ENCODE peak calls at places on chromosome 17, in eight cellular contexts. One of them, this sample, is unnamed.

GRCh38 chr17:66491213-66491612 is 188.8 kb downstream of the PRKCA start:
- DNase-seq in cardiac fibroblast: no peak
- DNase-seq in epithelial cell of esophagus: no peak
- DNase-seq in right atrium auricular region: no peak
- DNase-seq in Caco-2: no peak
- DNase-seq in retinal pigment epithelial cell: no peak
- DNase-seq in esophagus squamous epithelium: no peak
- DNase-seq in HL-60: no peak
- DNase-seq in this sample: no peak

GRCh38 chr17:28471127-28471453 is 2.4 kb upstream of the SLC13A2 start:
- DNase-seq in cardiac fibroblast: no peak
- DNase-seq in epithelial cell of esophagus: peak
- DNase-seq in right atrium auricular region: no peak
- DNase-seq in Caco-2: no peak
- DNase-seq in retinal pigment epithelial cell: no peak
- DNase-seq in esophagus squamous epithelium: no peak
- DNase-seq in HL-60: no peak
- DNase-seq in this sample: no peak

GRCh38 chr17:78130439-78131101 is at the start of gene TMC8:
- DNase-seq in cardiac fibroblast: no peak
- DNase-seq in epithelial cell of esophagus: no peak
- DNase-seq in right atrium auricular region: no peak
- DNase-seq in Caco-2: no peak
- DNase-seq in retinal pigment epithelial cell: no peak
- DNase-seq in esophagus squamous epithelium: no peak
- DNase-seq in HL-60: peak
- DNase-seq in this sample: no peak

GRCh38 chr17:46841561-46842379 is 9.6 kb upstream of the WNT9B start:
- DNase-seq in cardiac fibroblast: no peak
- DNase-seq in epithelial cell of esophagus: no peak
- DNase-seq in right atrium auricular region: no peak
- DNase-seq in Caco-2: no peak
- DNase-seq in retinal pigment epithelial cell: no peak
- DNase-seq in esophagus squamous epithelium: no peak
- DNase-seq in HL-60: no peak
- DNase-seq in this sample: no peak

GRCh38 chr17:31371511-31372097 is 19.9 kb upstream of the RAB11FIP4 start:
- DNase-seq in cardiac fibroblast: peak
- DNase-seq in epithelial cell of esophagus: no peak
- DNase-seq in right atrium auricular region: no peak
- DNase-seq in Caco-2: no peak
- DNase-seq in retinal pigment epithelial cell: peak
- DNase-seq in esophagus squamous epithelium: no peak
- DNase-seq in HL-60: no peak
- DNase-seq in this sample: no peak

GRCh38 chr17:82765357-82765756 is 13.5 kb downstream of the TBCD start:
- DNase-seq in cardiac fibroblast: no peak
- DNase-seq in epithelial cell of esophagus: no peak
- DNase-seq in right atrium auricular region: no peak
- DNase-seq in Caco-2: no peak
- DNase-seq in retinal pigment epithelial cell: no peak
- DNase-seq in esophagus squamous epithelium: no peak
- DNase-seq in HL-60: no peak
- DNase-seq in this sample: no peak

GRCh38 chr17:57955183-57955952 is at the start of gene CUEDC1:
- DNase-seq in cardiac fibroblast: peak
- DNase-seq in epithelial cell of esophagus: peak
- DNase-seq in right atrium auricular region: no peak
- DNase-seq in Caco-2: peak
- DNase-seq in retinal pigment epithelial cell: no peak
- DNase-seq in esophagus squamous epithelium: no peak
- DNase-seq in HL-60: peak
- DNase-seq in this sample: peak

GRCh38 chr17:57597101-57597500 is 148.0 kb downstream of the CCDC182 start:
- DNase-seq in cardiac fibroblast: no peak
- DNase-seq in epithelial cell of esophagus: no peak
- DNase-seq in right atrium auricular region: no peak
- DNase-seq in Caco-2: no peak
- DNase-seq in retinal pigment epithelial cell: no peak
- DNase-seq in esophagus squamous epithelium: no peak
- DNase-seq in HL-60: no peak
- DNase-seq in this sample: no peak

GRCh38 chr17:17140590-17140980 is 65.5 kb downstream of the PLD6 start:
- DNase-seq in cardiac fibroblast: peak
- DNase-seq in epithelial cell of esophagus: peak
- DNase-seq in right atrium auricular region: no peak
- DNase-seq in Caco-2: no peak
- DNase-seq in retinal pigment epithelial cell: peak
- DNase-seq in esophagus squamous epithelium: no peak
- DNase-seq in HL-60: no peak
- DNase-seq in this sample: no peak

GRCh38 chr17:4327638-4328037 is 38.8 kb downstream of the UBE2G1 start:
- DNase-seq in cardiac fibroblast: peak
- DNase-seq in epithelial cell of esophagus: peak
- DNase-seq in right atrium auricular region: no peak
- DNase-seq in Caco-2: no peak
- DNase-seq in retinal pigment epithelial cell: no peak
- DNase-seq in esophagus squamous epithelium: no peak
- DNase-seq in HL-60: no peak
- DNase-seq in this sample: no peak

GRCh38 chr17:69103557-69104233 is 38.0 kb downstream of the ABCA6 start:
- DNase-seq in cardiac fibroblast: no peak
- DNase-seq in epithelial cell of esophagus: no peak
- DNase-seq in right atrium auricular region: no peak
- DNase-seq in Caco-2: peak
- DNase-seq in retinal pigment epithelial cell: no peak
- DNase-seq in esophagus squamous epithelium: no peak
- DNase-seq in HL-60: no peak
- DNase-seq in this sample: no peak

GRCh38 chr17:12693640-12694039 is 27.9 kb downstream of the MYOCD start:
- DNase-seq in cardiac fibroblast: peak
- DNase-seq in epithelial cell of esophagus: no peak
- DNase-seq in right atrium auricular region: no peak
- DNase-seq in Caco-2: no peak
- DNase-seq in retinal pigment epithelial cell: no peak
- DNase-seq in esophagus squamous epithelium: no peak
- DNase-seq in HL-60: no peak
- DNase-seq in this sample: no peak

GRCh38 chr17:71287246-71287828 is 833.5 kb upstream of the SOX9 start:
- DNase-seq in cardiac fibroblast: no peak
- DNase-seq in epithelial cell of esophagus: no peak
- DNase-seq in right atrium auricular region: no peak
- DNase-seq in Caco-2: no peak
- DNase-seq in retinal pigment epithelial cell: no peak
- DNase-seq in esophagus squamous epithelium: no peak
- DNase-seq in HL-60: no peak
- DNase-seq in this sample: no peak

GRCh38 chr17:73644145-73645049 is at the start of gene SDK2:
- DNase-seq in cardiac fibroblast: no peak
- DNase-seq in epithelial cell of esophagus: peak
- DNase-seq in right atrium auricular region: no peak
- DNase-seq in Caco-2: peak
- DNase-seq in retinal pigment epithelial cell: no peak
- DNase-seq in esophagus squamous epithelium: no peak
- DNase-seq in HL-60: peak
- DNase-seq in this sample: no peak

GRCh38 chr17:73642659-73643011 is 1.6 kb downstream of the SDK2 start:
- DNase-seq in cardiac fibroblast: no peak
- DNase-seq in epithelial cell of esophagus: no peak
- DNase-seq in right atrium auricular region: no peak
- DNase-seq in Caco-2: no peak
- DNase-seq in retinal pigment epithelial cell: no peak
- DNase-seq in esophagus squamous epithelium: no peak
- DNase-seq in HL-60: no peak
- DNase-seq in this sample: no peak

GRCh38 chr17:73641779-73642580 is 2.3 kb downstream of the SDK2 start:
- DNase-seq in cardiac fibroblast: no peak
- DNase-seq in epithelial cell of esophagus: no peak
- DNase-seq in right atrium auricular region: no peak
- DNase-seq in Caco-2: no peak
- DNase-seq in retinal pigment epithelial cell: no peak
- DNase-seq in esophagus squamous epithelium: no peak
- DNase-seq in HL-60: peak
- DNase-seq in this sample: no peak

GRCh38 chr17:73643846-73644144 is 450 bp downstream of the SDK2 start:
- DNase-seq in cardiac fibroblast: no peak
- DNase-seq in epithelial cell of esophagus: no peak
- DNase-seq in right atrium auricular region: no peak
- DNase-seq in Caco-2: no peak
- DNase-seq in retinal pigment epithelial cell: no peak
- DNase-seq in esophagus squamous epithelium: no peak
- DNase-seq in HL-60: no peak
- DNase-seq in this sample: no peak

GRCh38 chr17:73643012-73643845 is 1.0 kb downstream of the SDK2 start:
- DNase-seq in cardiac fibroblast: no peak
- DNase-seq in epithelial cell of esophagus: peak
- DNase-seq in right atrium auricular region: no peak
- DNase-seq in Caco-2: peak
- DNase-seq in retinal pigment epithelial cell: no peak
- DNase-seq in esophagus squamous epithelium: no peak
- DNase-seq in HL-60: peak
- DNase-seq in this sample: peak
- TF ChIP-seq CTCF in cardiac fibroblast: peak
- TF ChIP-seq CTCF in epithelial cell of esophagus: peak
- TF ChIP-seq CTCF in right atrium auricular region: peak
- TF ChIP-seq CTCF in Caco-2: peak
- TF ChIP-seq CTCF in retinal pigment epithelial cell: peak
- TF ChIP-seq CTCF in esophagus squamous epithelium: no peak
- TF ChIP-seq CTCF in HL-60: no peak
- TF ChIP-seq CTCF in this sample: peak

GRCh38 chr17:64778102-64778366 is 115.9 kb upstream of the SMURF2 start:
- DNase-seq in cardiac fibroblast: no peak
- DNase-seq in epithelial cell of esophagus: no peak
- DNase-seq in right atrium auricular region: no peak
- DNase-seq in Caco-2: no peak
- DNase-seq in retinal pigment epithelial cell: no peak
- DNase-seq in esophagus squamous epithelium: no peak
- DNase-seq in HL-60: no peak
- DNase-seq in this sample: peak

GRCh38 chr17:64780096-64781012 is 118.2 kb upstream of the SMURF2 start:
- DNase-seq in cardiac fibroblast: peak
- DNase-seq in epithelial cell of esophagus: peak
- DNase-seq in right atrium auricular region: no peak
- DNase-seq in Caco-2: peak
- DNase-seq in retinal pigment epithelial cell: no peak
- DNase-seq in esophagus squamous epithelium: no peak
- DNase-seq in HL-60: no peak
- DNase-seq in this sample: no peak

GRCh38 chr17:64781013-64781392 is 118.9 kb upstream of the SMURF2 start:
- DNase-seq in cardiac fibroblast: no peak
- DNase-seq in epithelial cell of esophagus: peak
- DNase-seq in right atrium auricular region: no peak
- DNase-seq in Caco-2: peak
- DNase-seq in retinal pigment epithelial cell: no peak
- DNase-seq in esophagus squamous epithelium: no peak
- DNase-seq in HL-60: no peak
- DNase-seq in this sample: no peak

GRCh38 chr17:64778367-64779290 is 116.5 kb upstream of the SMURF2 start:
- DNase-seq in cardiac fibroblast: no peak
- DNase-seq in epithelial cell of esophagus: peak
- DNase-seq in right atrium auricular region: no peak
- DNase-seq in Caco-2: no peak
- DNase-seq in retinal pigment epithelial cell: no peak
- DNase-seq in esophagus squamous epithelium: no peak
- DNase-seq in HL-60: no peak
- DNase-seq in this sample: peak

GRCh38 chr17:64779344-64780095 is 117.4 kb upstream of the SMURF2 start:
- DNase-seq in cardiac fibroblast: no peak
- DNase-seq in epithelial cell of esophagus: no peak
- DNase-seq in right atrium auricular region: no peak
- DNase-seq in Caco-2: no peak
- DNase-seq in retinal pigment epithelial cell: no peak
- DNase-seq in esophagus squamous epithelium: no peak
- DNase-seq in HL-60: no peak
- DNase-seq in this sample: no peak
- H3K4me3 ChIP-seq in cardiac fibroblast: no peak
- H3K4me3 ChIP-seq in epithelial cell of esophagus: peak
- H3K4me3 ChIP-seq in right atrium auricular region: no peak
- H3K4me3 ChIP-seq in Caco-2: peak
- H3K4me3 ChIP-seq in retinal pigment epithelial cell: peak
- H3K4me3 ChIP-seq in esophagus squamous epithelium: peak
- H3K4me3 ChIP-seq in HL-60: no peak
- H3K4me3 ChIP-seq in this sample: peak

DNA sequence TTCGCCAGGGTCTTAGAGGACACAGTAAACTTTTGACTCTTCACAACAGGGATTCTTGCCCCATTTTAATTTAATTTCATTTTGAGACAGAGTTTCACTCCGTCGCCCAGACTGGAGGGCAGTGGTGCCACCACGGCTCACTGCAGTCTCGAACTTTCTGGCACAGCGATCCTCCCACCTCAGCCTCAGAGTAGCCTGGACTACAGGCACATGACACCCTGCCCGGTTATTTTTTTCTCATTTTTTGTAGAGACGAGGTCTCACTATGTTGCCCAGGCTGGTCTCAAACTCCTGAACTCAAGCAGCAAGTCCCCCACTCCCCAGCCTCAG is 329 bp upstream of the NLE1 start:
- DNase-seq in cardiac fibroblast: no peak
- DNase-seq in epithelial cell of esophagus: no peak
- DNase-seq in right atrium auricular region: no peak
- DNase-seq in Caco-2: no peak
- DNase-seq in retinal pigment epithelial cell: no peak
- DNase-seq in esophagus squamous epithelium: no peak
- DNase-seq in HL-60: no peak
- DNase-seq in this sample: no peak
- TF ChIP-seq CTCF in cardiac fibroblast: no peak
- TF ChIP-seq CTCF in epithelial cell of esophagus: no peak
- TF ChIP-seq CTCF in right atrium auricular region: no peak
- TF ChIP-seq CTCF in Caco-2: peak
- TF ChIP-seq CTCF in retinal pigment epithelial cell: no peak
- TF ChIP-seq CTCF in esophagus squamous epithelium: no peak
- TF ChIP-seq CTCF in HL-60: no peak
- TF ChIP-seq CTCF in this sample: no peak

DNA sequence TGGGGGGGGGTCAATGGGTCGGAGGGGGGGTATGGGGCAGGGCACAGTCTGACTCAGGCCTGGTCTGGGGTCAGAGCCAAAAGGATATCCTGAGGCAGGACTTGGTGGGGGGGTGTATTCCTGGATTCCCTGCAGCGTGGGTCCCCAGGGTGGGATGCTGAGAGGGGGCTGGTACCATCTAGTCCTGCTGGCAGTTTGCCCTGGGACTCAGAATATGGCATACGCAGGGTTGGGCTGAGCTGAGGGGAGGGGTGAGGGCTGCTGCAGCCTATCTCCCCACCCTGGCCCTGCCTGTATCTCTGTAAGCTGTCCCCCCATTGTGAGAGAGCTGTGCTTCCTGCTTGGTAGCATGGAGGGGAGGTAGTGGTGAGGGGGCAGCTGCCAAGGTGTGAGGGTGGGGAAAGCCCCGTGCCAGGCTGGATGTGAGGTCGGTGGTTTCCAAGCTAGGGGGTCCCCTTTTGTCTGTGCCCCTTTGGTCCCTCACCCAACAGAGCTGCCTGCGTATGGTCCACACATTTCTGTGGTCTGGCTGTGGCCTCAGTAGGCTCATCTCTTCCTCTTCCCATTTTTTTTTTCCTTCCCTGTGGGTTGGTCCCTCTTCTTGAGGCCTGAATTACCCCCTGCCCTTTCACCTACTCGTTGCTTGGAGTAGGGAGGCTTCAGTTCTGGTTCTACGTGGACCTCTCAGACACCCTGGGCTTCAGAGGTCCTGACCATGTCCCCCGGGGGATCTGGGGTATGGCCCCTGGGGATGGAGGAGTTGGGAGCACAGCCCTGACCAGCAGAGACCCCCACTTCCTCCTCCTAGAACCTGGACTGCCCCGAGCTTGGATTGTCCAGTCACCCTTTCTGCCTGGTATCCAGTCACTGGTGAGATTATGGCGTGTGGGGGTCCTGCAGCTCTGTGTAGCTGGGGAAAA is 15.0 kb downstream of the RARA start:
- DNase-seq in cardiac fibroblast: peak
- DNase-seq in epithelial cell of esophagus: no peak
- DNase-seq in right atrium auricular region: no peak
- DNase-seq in Caco-2: no peak
- DNase-seq in retinal pigment epithelial cell: no peak
- DNase-seq in esophagus squamous epithelium: no peak
- DNase-seq in HL-60: no peak
- DNase-seq in this sample: no peak
- H3K4me3 ChIP-seq in cardiac fibroblast: no peak
- H3K4me3 ChIP-seq in epithelial cell of esophagus: no peak
- H3K4me3 ChIP-seq in right atrium auricular region: no peak
- H3K4me3 ChIP-seq in Caco-2: no peak
- H3K4me3 ChIP-seq in retinal pigment epithelial cell: no peak
- H3K4me3 ChIP-seq in esophagus squamous epithelium: no peak
- H3K4me3 ChIP-seq in HL-60: peak
- H3K4me3 ChIP-seq in this sample: no peak